ENCODE peak calls at places on chromosomes 16 and 17, in ten cellular contexts. L is fibroblast of the aortic adventitia, W is heart left ventricle, T is transverse colon, Z is small intestine, J is tibial artery, Y is PC-3, B is kidney epithelial cell, S is A673, V is mesendoderm. D is an unnamed sample.

GRCh38 chr16:67883872-67884261 is 818 bp upstream of the NRN1L start:
- DNase-seq in L (peak), W (peak), T (peak), Z (peak), J (peak), Y (peak), B (no peak), S (peak), V (peak), D (peak)

GRCh38 chr17:39633570-39634183 is 3.3 kb upstream of the STARD3 start:
- DNase-seq in L (no peak), W (no peak), T (no peak), Z (no peak), J (no peak), Y (no peak), B (no peak), S (no peak), V (no peak), D (no peak)

GRCh38 chr16:29858149-29858899 is 4.7 kb downstream of the CDIPT start:
- DNase-seq in L (no peak), W (no peak), T (no peak), Z (no peak), J (peak), Y (no peak), B (no peak), S (no peak), V (no peak), D (no peak)

GRCh38 chr17:74089869-74090464 is 113.5 kb upstream of the RPL38 start:
- DNase-seq in L (peak), W (no peak), T (peak), Z (peak), J (no peak), Y (peak), B (no peak), S (peak), V (peak), D (no peak)

GRCh38 chr17:34318474-34318873 is 761 bp upstream of the CCL8 start:
- DNase-seq in L (no peak), W (no peak), T (no peak), Z (no peak), J (no peak), Y (peak), B (no peak), S (peak), V (peak), D (no peak)

GRCh38 chr16:88807626-88808453 is 3.9 kb downstream of the APRT start:
- DNase-seq in L (no peak), W (no peak), T (no peak), Z (no peak), J (peak), Y (no peak), B (no peak), S (no peak), V (no peak), D (no peak)

GRCh38 chr16:17777461-17777863 is 306.7 kb upstream of the XYLT1 start:
- DNase-seq in L (peak), W (no peak), T (no peak), Z (no peak), J (no peak), Y (no peak), B (no peak), S (peak), V (peak), D (no peak)

GRCh38 chr16:4386951-4387565 is 15.4 kb downstream of the VASN start:
- DNase-seq in L (peak), W (no peak), T (no peak), Z (no peak), J (peak), Y (no peak), B (no peak), S (no peak), V (no peak), D (no peak)

GRCh38 chr16:4699030-4699556 is 5.7 kb downstream of the NUDT16L1 start:
- DNase-seq in L (no peak), W (no peak), T (no peak), Z (no peak), J (no peak), Y (no peak), B (no peak), S (no peak), V (no peak), D (no peak)

GRCh38 chr17:3475155-3475808 is 515 bp upstream of the ASPA start:
- DNase-seq in L (no peak), W (no peak), T (no peak), Z (no peak), J (no peak), Y (no peak), B (no peak), S (no peak), V (no peak), D (no peak)

GRCh38 chr17:2025622-2026309 is 632 bp upstream of the RTN4RL1 start:
- DNase-seq in L (peak), W (peak), T (peak), Z (peak), J (peak), Y (peak), B (no peak), S (peak), V (peak), D (peak)

DNA sequence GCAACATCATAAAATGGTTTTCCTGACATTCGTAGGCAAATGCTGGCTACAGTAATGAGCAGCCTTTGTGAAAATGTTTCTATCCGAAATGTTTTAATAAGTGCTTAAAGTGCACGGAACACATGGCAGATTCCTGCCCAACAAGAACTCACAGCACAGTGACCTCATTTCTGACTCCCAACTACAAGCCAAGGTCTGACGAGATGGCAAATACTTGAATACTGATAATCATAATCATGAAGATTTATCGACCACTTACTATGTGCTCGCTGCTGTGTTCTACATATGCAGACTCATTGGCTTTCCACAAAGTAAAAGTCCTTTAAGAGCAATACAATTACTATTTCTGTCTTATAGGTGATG is 238.1 kb upstream of the CDH5 start:
- DNase-seq in L (peak), W (no peak), T (no peak), Z (no peak), J (no peak), Y (no peak), B (no peak), S (no peak), V (no peak), D (no peak)
- H3K4me3 ChIP-seq in L (no peak), W (no peak), T (no peak), Z (no peak), J (no peak), Y (no peak), B (no peak), S (no peak), V (no peak), D (no peak)

GRCh38 chr17:63316100-63316499 is 130.0 kb downstream of the CYB561 start:
- DNase-seq in L (no peak), W (no peak), T (no peak), Z (no peak), J (no peak), Y (no peak), B (no peak), S (no peak), V (peak), D (no peak)
- H3K4me3 ChIP-seq in L (no peak), W (no peak), T (no peak), Z (no peak), J (no peak), Y (no peak), B (no peak), S (no peak), V (no peak), D (no peak)

GRCh38 chr17:63445571-63446217 is 412 bp downstream of the CYB561 start:
- DNase-seq in L (peak), W (peak), T (peak), Z (peak), J (no peak), Y (peak), B (no peak), S (no peak), V (peak), D (no peak)
- H3K4me3 ChIP-seq in L (peak), W (peak), T (peak), Z (peak), J (peak), Y (peak), B (peak), S (peak), V (peak), D (peak)

DNA sequence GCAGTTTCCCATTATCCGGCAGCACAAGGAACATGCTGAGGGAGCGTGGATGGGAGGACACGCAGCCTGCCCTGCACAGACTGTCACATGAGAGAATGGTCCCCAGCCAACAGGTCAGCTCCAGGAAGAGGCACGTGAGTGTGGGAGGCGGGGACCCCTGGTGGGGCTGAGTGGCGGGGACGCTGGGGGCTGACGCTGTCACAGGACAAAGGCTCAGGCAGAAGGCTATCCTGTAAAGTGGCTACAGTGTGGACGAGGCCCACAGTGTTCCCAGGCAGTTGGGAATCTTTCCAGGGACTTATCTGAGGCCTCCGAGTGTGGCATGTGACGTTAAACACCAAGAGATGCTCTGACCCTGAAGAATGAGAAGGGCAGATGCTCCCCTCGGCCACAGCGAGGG is 30.4 kb downstream of the MBTPS1 start:
- DNase-seq in L (no peak), W (peak), T (no peak), Z (no peak), J (no peak), Y (no peak), B (no peak), S (no peak), V (no peak), D (peak)
- H3K4me3 ChIP-seq in L (no peak), W (no peak), T (no peak), Z (no peak), J (no peak), Y (no peak), B (no peak), S (no peak), V (no peak), D (no peak)

GRCh38 chr17:6913608-6914443 is 82.0 kb upstream of the ALOX12 start:
- DNase-seq in L (peak), W (peak), T (peak), Z (peak), J (peak), Y (peak), B (no peak), S (peak), V (peak), D (peak)
- H3K4me3 ChIP-seq in L (no peak), W (peak), T (no peak), Z (no peak), J (peak), Y (no peak), B (no peak), S (peak), V (no peak), D (peak)

DNA sequence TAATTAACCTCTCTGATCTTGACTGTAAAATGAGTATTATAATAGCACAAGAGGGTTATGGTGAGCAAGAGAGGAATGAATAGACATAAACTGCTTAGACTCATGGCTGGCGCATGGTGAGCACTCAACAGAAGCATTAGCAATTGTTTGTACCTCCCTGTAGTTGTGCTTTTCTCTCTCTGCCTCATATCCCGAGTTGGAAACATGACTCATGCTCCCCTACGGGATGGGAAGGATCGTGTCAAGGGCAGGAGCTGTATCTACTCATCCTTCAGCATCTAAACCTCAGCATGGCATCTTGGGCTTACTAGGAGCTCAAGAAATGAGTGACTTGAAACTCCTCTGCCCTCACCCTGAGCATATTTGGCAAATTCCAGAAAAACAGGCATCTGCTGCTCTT is 299.6 kb downstream of the MAP2K4 start:
- DNase-seq in L (no peak), W (no peak), T (no peak), Z (no peak), J (no peak), Y (no peak), B (no peak), S (peak), V (no peak), D (no peak)
- H3K4me3 ChIP-seq in L (no peak), W (no peak), T (no peak), Z (no peak), J (no peak), Y (no peak), B (no peak), S (no peak), V (no peak), D (no peak)

D was measured in heart right ventricle.